ENCODE peak calls at places on chromosomes 5 and 9, in four cellular contexts. A is AG04449, S is HFFc6, M is heart right ventricle. N is an unnamed sample.

GRCh38 chr9:89394412-89394811 is 76.1 kb downstream of the SECISBP2 start:
- DNase-seq in A (no peak), S (no peak), M (no peak), N (no peak)

GRCh38 chr5:81121836-81122235 is 111.3 kb upstream of the CKMT2 start:
- DNase-seq in A (no peak), S (no peak), M (no peak), N (no peak)

GRCh38 chr9:5832543-5833529 is at the start of gene ERMP1:
- DNase-seq in A (peak), S (peak), M (peak), N (peak)

GRCh38 chr5:142053434-142054253 is 40.8 kb upstream of the GNPDA1 start:
- DNase-seq in A (peak), S (peak), M (no peak), N (no peak)

GRCh38 chr5:90967443-90967842 is 408.8 kb downstream of the ADGRV1 start:
- DNase-seq in A (no peak), S (no peak), M (no peak), N (no peak)

GRCh38 chr5:78985407-78986223 is 505 bp upstream of the ARSB start:
- DNase-seq in A (no peak), S (peak), M (no peak), N (peak)

GRCh38 chr9:99004717-99005460 is 61.2 kb downstream of the COL15A1 start:
- DNase-seq in A (no peak), S (no peak), M (no peak), N (no peak)

GRCh38 chr5:126234563-126235195 is 188.5 kb upstream of the GRAMD2B start:
- DNase-seq in A (no peak), S (no peak), M (no peak), N (no peak)

GRCh38 chr9:115810166-115810565 is 343.4 kb upstream of the PAPPA start:
- DNase-seq in A (no peak), S (no peak), M (no peak), N (no peak)

GRCh38 chr9:120368799-120369198 is 211.2 kb downstream of the CDK5RAP2 start:
- DNase-seq in A (no peak), S (no peak), M (no peak), N (no peak)

GRCh38 chr5:154771383-154771901 is 16.3 kb downstream of the LARP1 start:
- DNase-seq in A (peak), S (peak), M (peak), N (no peak)

GRCh38 chr5:60883229-60883628 is 39.2 kb upstream of the ELOVL7 start:
- DNase-seq in A (no peak), S (no peak), M (no peak), N (no peak)

GRCh38 chr5:109953821-109954220 is 264.1 kb downstream of the MAN2A1 start:
- DNase-seq in A (no peak), S (no peak), M (no peak), N (no peak)

GRCh38 chr5:125311743-125312142 is 565.3 kb upstream of the ZNF608 start:
- DNase-seq in A (peak), S (peak), M (no peak), N (no peak)

GRCh38 chr9:75616841-75617566 is 273.5 kb upstream of the PCSK5 start:
- DNase-seq in A (no peak), S (no peak), M (no peak), N (no peak)

GRCh38 chr5:80191991-80192398 is 63.9 kb downstream of the SERINC5 start:
- DNase-seq in A (no peak), S (no peak), M (peak), N (no peak)

GRCh38 chr5:62460578-62460983 is 48.0 kb downstream of the IPO11 start:
- DNase-seq in A (no peak), S (peak), M (no peak), N (no peak)

GRCh38 chr5:137470111-137470920 is 28.8 kb downstream of the SPOCK1 start:
- DNase-seq in A (peak), S (peak), M (no peak), N (no peak)

GRCh38 chr9:107299437-107299836 is 16.4 kb downstream of the RAD23B start:
- DNase-seq in A (no peak), S (no peak), M (no peak), N (no peak)
- TF ChIP-seq CTCF in A (no peak), S (peak), M (peak), N (no peak)

GRCh38 chr5:134123360-134123759 is 8.9 kb downstream of the TCF7 start:
- DNase-seq in A (no peak), S (no peak), M (no peak), N (no peak)
- TF ChIP-seq CTCF in A (no peak), S (no peak), M (no peak), N (no peak)

GRCh38 chr5:93741136-93741811 is at the start of gene POU5F2:
- DNase-seq in A (no peak), S (no peak), M (no peak), N (no peak)
- TF ChIP-seq CTCF in A (no peak), S (peak), M (no peak), N (no peak)

GRCh38 chr9:34190996-34191892 is 12.4 kb downstream of the UBAP1 start:
- DNase-seq in A (no peak), S (peak), M (no peak), N (no peak)
- TF ChIP-seq CTCF in A (peak), S (peak), M (peak), N (no peak)

GRCh38 chr5:157476699-157477408 is 16.8 kb downstream of the NIPAL4 start:
- DNase-seq in A (peak), S (peak), M (no peak), N (no peak)
- TF ChIP-seq CTCF in A (peak), S (peak), M (peak), N (no peak)

DNA sequence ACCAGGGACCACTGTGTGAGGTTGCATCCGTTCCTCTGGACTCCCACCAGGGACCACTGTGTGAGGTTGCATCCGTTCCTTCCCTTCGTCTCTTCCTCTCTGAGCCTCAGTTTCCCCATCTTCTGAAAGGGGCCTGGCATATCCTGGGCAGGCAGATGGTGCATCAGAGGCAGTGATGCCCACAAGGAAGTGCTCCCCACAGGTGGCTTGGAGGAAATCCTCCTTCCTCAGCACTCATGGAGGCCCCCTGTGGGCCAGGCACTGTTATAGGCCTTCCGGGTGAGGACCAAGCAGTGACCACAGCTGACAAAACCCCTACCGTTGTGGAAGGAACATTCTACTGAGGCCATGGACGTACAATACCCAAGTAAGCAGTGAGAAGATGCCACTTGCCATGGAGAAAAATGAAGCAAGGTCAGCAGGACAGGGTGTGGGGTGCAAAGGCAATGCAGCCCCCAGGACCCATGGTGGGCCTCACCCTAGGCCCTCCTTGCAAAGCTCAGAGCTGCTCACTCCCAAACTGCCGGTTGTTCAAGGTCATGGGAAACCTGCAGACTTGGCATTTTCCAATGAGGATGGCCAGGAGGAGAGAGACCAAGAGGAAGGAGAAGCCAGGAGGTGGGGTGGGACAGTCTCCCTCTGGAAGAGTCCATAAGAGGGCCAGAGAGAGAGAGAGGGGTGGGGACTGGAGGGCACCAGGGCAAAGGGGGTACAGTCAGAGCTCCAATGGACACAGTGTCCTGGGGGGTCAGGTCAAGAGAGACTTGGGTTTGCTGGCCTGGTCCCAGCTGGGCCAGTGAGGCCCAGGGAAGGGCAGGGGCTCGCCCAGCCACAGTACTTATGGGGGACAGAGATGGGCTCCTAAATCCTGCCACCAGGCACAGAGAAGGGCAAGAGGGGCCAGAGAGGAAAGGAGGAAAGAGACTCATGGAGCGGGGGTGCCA is 51.1 kb downstream of the C9orf50 start:
- DNase-seq in A (no peak), S (no peak), M (no peak), N (no peak)
- TF ChIP-seq CTCF in A (peak), S (peak), M (peak), N (no peak)

GRCh38 chr5:93789173-93790070 is 48.0 kb upstream of the POU5F2 start:
- DNase-seq in A (peak), S (peak), M (no peak), N (no peak)
- TF ChIP-seq CTCF in A (no peak), S (peak), M (no peak), N (no peak)

DNA sequence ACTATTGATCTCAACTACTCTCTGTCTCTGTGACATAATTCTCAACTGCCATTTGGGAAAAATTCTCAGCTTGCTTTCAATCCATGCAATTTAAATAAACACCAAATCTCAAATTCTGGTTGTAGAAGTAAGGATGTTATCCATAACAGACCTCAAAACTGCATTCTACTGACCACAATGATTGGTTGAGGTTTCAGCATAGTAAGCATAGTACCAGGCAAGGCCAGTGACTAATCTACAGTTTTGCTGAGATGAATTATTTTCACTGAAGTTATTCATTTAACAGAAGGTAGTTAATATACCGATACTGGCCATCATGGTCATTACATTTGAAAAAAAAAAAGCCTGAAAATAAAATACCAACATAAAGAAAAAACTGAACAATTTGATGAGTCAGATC is 488.0 kb upstream of the CDH18 start:
- DNase-seq in A (no peak), S (no peak), M (no peak), N (no peak)
- TF ChIP-seq CTCF in A (no peak), S (no peak), M (no peak), N (no peak)